ENCODE peak calls at places on chromosomes 3 and 15, in seven cellular contexts. One of them, this sample, is unnamed.

GRCh38 chr3:73868688-73869315 is 244.1 kb upstream of the PDZRN3 start:
- DNase-seq in left ventricle myocardium inferior: no peak
- DNase-seq in H9: no peak
- DNase-seq in uterus: peak
- DNase-seq in effector memory CD4-positive, alpha-beta T cell: no peak
- DNase-seq in neural progenitor cell: peak
- DNase-seq in substantia nigra: peak
- DNase-seq in this sample: no peak

GRCh38 chr3:167882057-167882667 is 146.6 kb downstream of the SERPINI1 start:
- DNase-seq in left ventricle myocardium inferior: no peak
- DNase-seq in H9: no peak
- DNase-seq in uterus: no peak
- DNase-seq in effector memory CD4-positive, alpha-beta T cell: no peak
- DNase-seq in neural progenitor cell: peak
- DNase-seq in substantia nigra: no peak
- DNase-seq in this sample: no peak

GRCh38 chr15:43912991-43913927 is 86.5 kb downstream of the WDR76 start:
- DNase-seq in left ventricle myocardium inferior: no peak
- DNase-seq in H9: no peak
- DNase-seq in uterus: peak
- DNase-seq in effector memory CD4-positive, alpha-beta T cell: no peak
- DNase-seq in neural progenitor cell: no peak
- DNase-seq in substantia nigra: peak
- DNase-seq in this sample: no peak

GRCh38 chr3:46867550-46867898 is 4.3 kb upstream of the MYL3 start:
- DNase-seq in left ventricle myocardium inferior: peak
- DNase-seq in H9: no peak
- DNase-seq in uterus: peak
- DNase-seq in effector memory CD4-positive, alpha-beta T cell: no peak
- DNase-seq in neural progenitor cell: no peak
- DNase-seq in substantia nigra: peak
- DNase-seq in this sample: peak

GRCh38 chr3:142724682-142725351 is 983 bp downstream of the TRPC1 start:
- DNase-seq in left ventricle myocardium inferior: peak
- DNase-seq in H9: peak
- DNase-seq in uterus: peak
- DNase-seq in effector memory CD4-positive, alpha-beta T cell: no peak
- DNase-seq in neural progenitor cell: peak
- DNase-seq in substantia nigra: peak
- DNase-seq in this sample: peak

GRCh38 chr3:138377804-138378203 is 29.4 kb downstream of the MRAS start:
- DNase-seq in left ventricle myocardium inferior: no peak
- DNase-seq in H9: no peak
- DNase-seq in uterus: no peak
- DNase-seq in effector memory CD4-positive, alpha-beta T cell: no peak
- DNase-seq in neural progenitor cell: no peak
- DNase-seq in substantia nigra: no peak
- DNase-seq in this sample: no peak

GRCh38 chr3:52554026-52554755 is 17.8 kb downstream of the UQCC5 start:
- DNase-seq in left ventricle myocardium inferior: no peak
- DNase-seq in H9: no peak
- DNase-seq in uterus: no peak
- DNase-seq in effector memory CD4-positive, alpha-beta T cell: no peak
- DNase-seq in neural progenitor cell: no peak
- DNase-seq in substantia nigra: no peak
- DNase-seq in this sample: no peak

GRCh38 chr3:186307594-186307993 is 54.4 kb downstream of the DGKG start:
- DNase-seq in left ventricle myocardium inferior: no peak
- DNase-seq in H9: no peak
- DNase-seq in uterus: no peak
- DNase-seq in effector memory CD4-positive, alpha-beta T cell: no peak
- DNase-seq in neural progenitor cell: peak
- DNase-seq in substantia nigra: no peak
- DNase-seq in this sample: no peak

GRCh38 chr3:79019137-79019923 is 748.5 kb downstream of the ROBO1 start:
- DNase-seq in left ventricle myocardium inferior: peak
- DNase-seq in H9: peak
- DNase-seq in uterus: peak
- DNase-seq in effector memory CD4-positive, alpha-beta T cell: no peak
- DNase-seq in neural progenitor cell: peak
- DNase-seq in substantia nigra: peak
- DNase-seq in this sample: peak

GRCh38 chr15:77815015-77815414 is 182.3 kb upstream of the LINGO1 start:
- DNase-seq in left ventricle myocardium inferior: no peak
- DNase-seq in H9: no peak
- DNase-seq in uterus: no peak
- DNase-seq in effector memory CD4-positive, alpha-beta T cell: no peak
- DNase-seq in neural progenitor cell: no peak
- DNase-seq in substantia nigra: no peak
- DNase-seq in this sample: no peak

GRCh38 chr3:45858809-45859543 is 17.1 kb upstream of the LZTFL1 start:
- DNase-seq in left ventricle myocardium inferior: no peak
- DNase-seq in H9: no peak
- DNase-seq in uterus: no peak
- DNase-seq in effector memory CD4-positive, alpha-beta T cell: no peak
- DNase-seq in neural progenitor cell: no peak
- DNase-seq in substantia nigra: no peak
- DNase-seq in this sample: no peak

GRCh38 chr3:56593455-56594158 is 36.6 kb downstream of the CCDC66 start:
- DNase-seq in left ventricle myocardium inferior: no peak
- DNase-seq in H9: no peak
- DNase-seq in uterus: no peak
- DNase-seq in effector memory CD4-positive, alpha-beta T cell: peak
- DNase-seq in neural progenitor cell: no peak
- DNase-seq in substantia nigra: no peak
- DNase-seq in this sample: no peak

GRCh38 chr3:53152316-53152715 is 8.7 kb upstream of the PRKCD start:
- DNase-seq in left ventricle myocardium inferior: no peak
- DNase-seq in H9: no peak
- DNase-seq in uterus: no peak
- DNase-seq in effector memory CD4-positive, alpha-beta T cell: no peak
- DNase-seq in neural progenitor cell: no peak
- DNase-seq in substantia nigra: no peak
- DNase-seq in this sample: no peak

GRCh38 chr3:184596233-184596632 is 34.6 kb downstream of the EPHB3 start:
- DNase-seq in left ventricle myocardium inferior: no peak
- DNase-seq in H9: no peak
- DNase-seq in uterus: no peak
- DNase-seq in effector memory CD4-positive, alpha-beta T cell: no peak
- DNase-seq in neural progenitor cell: no peak
- DNase-seq in substantia nigra: no peak
- DNase-seq in this sample: no peak

GRCh38 chr3:129992781-129993180 is 18.3 kb downstream of the TRH start:
- DNase-seq in left ventricle myocardium inferior: no peak
- DNase-seq in H9: peak
- DNase-seq in uterus: no peak
- DNase-seq in effector memory CD4-positive, alpha-beta T cell: no peak
- DNase-seq in neural progenitor cell: peak
- DNase-seq in substantia nigra: no peak
- DNase-seq in this sample: no peak

GRCh38 chr15:99550077-99550476 is 15.7 kb upstream of the MEF2A start:
- DNase-seq in left ventricle myocardium inferior: no peak
- DNase-seq in H9: no peak
- DNase-seq in uterus: no peak
- DNase-seq in effector memory CD4-positive, alpha-beta T cell: no peak
- DNase-seq in neural progenitor cell: no peak
- DNase-seq in substantia nigra: no peak
- DNase-seq in this sample: no peak

GRCh38 chr15:25858952-25859760 is 4.0 kb downstream of the ATP10A start:
- DNase-seq in left ventricle myocardium inferior: no peak
- DNase-seq in H9: no peak
- DNase-seq in uterus: no peak
- DNase-seq in effector memory CD4-positive, alpha-beta T cell: no peak
- DNase-seq in neural progenitor cell: no peak
- DNase-seq in substantia nigra: no peak
- DNase-seq in this sample: no peak

GRCh38 chr15:63238181-63238580 is 39.2 kb upstream of the APH1B start:
- DNase-seq in left ventricle myocardium inferior: no peak
- DNase-seq in H9: no peak
- DNase-seq in uterus: no peak
- DNase-seq in effector memory CD4-positive, alpha-beta T cell: no peak
- DNase-seq in neural progenitor cell: no peak
- DNase-seq in substantia nigra: no peak
- DNase-seq in this sample: no peak
- H3K27ac ChIP-seq in left ventricle myocardium inferior: peak
- H3K27ac ChIP-seq in H9: no peak
- H3K27ac ChIP-seq in uterus: no peak
- H3K27ac ChIP-seq in effector memory CD4-positive, alpha-beta T cell: no peak
- H3K27ac ChIP-seq in neural progenitor cell: no peak
- H3K27ac ChIP-seq in substantia nigra: no peak
- H3K27ac ChIP-seq in this sample: no peak

GRCh38 chr3:30341079-30341478 is 265.3 kb upstream of the TGFBR2 start:
- DNase-seq in left ventricle myocardium inferior: no peak
- DNase-seq in H9: no peak
- DNase-seq in uterus: no peak
- DNase-seq in effector memory CD4-positive, alpha-beta T cell: no peak
- DNase-seq in neural progenitor cell: no peak
- DNase-seq in substantia nigra: no peak
- DNase-seq in this sample: no peak

GRCh38 chr3:30342319-30343060 is 263.9 kb upstream of the TGFBR2 start:
- DNase-seq in left ventricle myocardium inferior: no peak
- DNase-seq in H9: no peak
- DNase-seq in uterus: peak
- DNase-seq in effector memory CD4-positive, alpha-beta T cell: no peak
- DNase-seq in neural progenitor cell: no peak
- DNase-seq in substantia nigra: no peak
- DNase-seq in this sample: peak

GRCh38 chr3:30343067-30343831 is 263.2 kb upstream of the TGFBR2 start:
- DNase-seq in left ventricle myocardium inferior: no peak
- DNase-seq in H9: no peak
- DNase-seq in uterus: no peak
- DNase-seq in effector memory CD4-positive, alpha-beta T cell: no peak
- DNase-seq in neural progenitor cell: no peak
- DNase-seq in substantia nigra: no peak
- DNase-seq in this sample: no peak

GRCh38 chr3:30340500-30340899 is 265.9 kb upstream of the TGFBR2 start:
- DNase-seq in left ventricle myocardium inferior: no peak
- DNase-seq in H9: no peak
- DNase-seq in uterus: no peak
- DNase-seq in effector memory CD4-positive, alpha-beta T cell: no peak
- DNase-seq in neural progenitor cell: no peak
- DNase-seq in substantia nigra: no peak
- DNase-seq in this sample: no peak

GRCh38 chr3:30341851-30342250 is 264.6 kb upstream of the TGFBR2 start:
- DNase-seq in left ventricle myocardium inferior: no peak
- DNase-seq in H9: no peak
- DNase-seq in uterus: no peak
- DNase-seq in effector memory CD4-positive, alpha-beta T cell: no peak
- DNase-seq in neural progenitor cell: no peak
- DNase-seq in substantia nigra: no peak
- DNase-seq in this sample: no peak
- H3K27ac ChIP-seq in left ventricle myocardium inferior: peak
- H3K27ac ChIP-seq in H9: no peak
- H3K27ac ChIP-seq in uterus: peak
- H3K27ac ChIP-seq in effector memory CD4-positive, alpha-beta T cell: no peak
- H3K27ac ChIP-seq in neural progenitor cell: no peak
- H3K27ac ChIP-seq in substantia nigra: no peak
- H3K27ac ChIP-seq in this sample: peak

GRCh38 chr15:48557335-48557734 is 88.2 kb downstream of the FBN1 start:
- DNase-seq in left ventricle myocardium inferior: peak
- DNase-seq in H9: no peak
- DNase-seq in uterus: no peak
- DNase-seq in effector memory CD4-positive, alpha-beta T cell: no peak
- DNase-seq in neural progenitor cell: no peak
- DNase-seq in substantia nigra: no peak
- DNase-seq in this sample: peak

GRCh38 chr15:48560321-48561051 is 85.0 kb downstream of the FBN1 start:
- DNase-seq in left ventricle myocardium inferior: no peak
- DNase-seq in H9: no peak
- DNase-seq in uterus: peak
- DNase-seq in effector memory CD4-positive, alpha-beta T cell: no peak
- DNase-seq in neural progenitor cell: no peak
- DNase-seq in substantia nigra: no peak
- DNase-seq in this sample: no peak

GRCh38 chr15:48555244-48555804 is 90.2 kb downstream of the FBN1 start:
- DNase-seq in left ventricle myocardium inferior: no peak
- DNase-seq in H9: no peak
- DNase-seq in uterus: no peak
- DNase-seq in effector memory CD4-positive, alpha-beta T cell: no peak
- DNase-seq in neural progenitor cell: no peak
- DNase-seq in substantia nigra: no peak
- DNase-seq in this sample: no peak

GRCh38 chr15:48556159-48556897 is 89.2 kb downstream of the FBN1 start:
- DNase-seq in left ventricle myocardium inferior: no peak
- DNase-seq in H9: no peak
- DNase-seq in uterus: no peak
- DNase-seq in effector memory CD4-positive, alpha-beta T cell: no peak
- DNase-seq in neural progenitor cell: no peak
- DNase-seq in substantia nigra: no peak
- DNase-seq in this sample: no peak

GRCh38 chr15:48559270-48559669 is 86.2 kb downstream of the FBN1 start:
- DNase-seq in left ventricle myocardium inferior: peak
- DNase-seq in H9: no peak
- DNase-seq in uterus: peak
- DNase-seq in effector memory CD4-positive, alpha-beta T cell: no peak
- DNase-seq in neural progenitor cell: peak
- DNase-seq in substantia nigra: no peak
- DNase-seq in this sample: no peak
- H3K27ac ChIP-seq in left ventricle myocardium inferior: peak
- H3K27ac ChIP-seq in H9: no peak
- H3K27ac ChIP-seq in uterus: peak
- H3K27ac ChIP-seq in effector memory CD4-positive, alpha-beta T cell: no peak
- H3K27ac ChIP-seq in neural progenitor cell: no peak
- H3K27ac ChIP-seq in substantia nigra: no peak
- H3K27ac ChIP-seq in this sample: no peak

GRCh38 chr3:123379041-123379830 is 69.7 kb downstream of the ADCY5 start:
- DNase-seq in left ventricle myocardium inferior: no peak
- DNase-seq in H9: no peak
- DNase-seq in uterus: no peak
- DNase-seq in effector memory CD4-positive, alpha-beta T cell: no peak
- DNase-seq in neural progenitor cell: no peak
- DNase-seq in substantia nigra: no peak
- DNase-seq in this sample: no peak
- H3K27ac ChIP-seq in left ventricle myocardium inferior: peak
- H3K27ac ChIP-seq in H9: no peak
- H3K27ac ChIP-seq in uterus: no peak
- H3K27ac ChIP-seq in effector memory CD4-positive, alpha-beta T cell: no peak
- H3K27ac ChIP-seq in neural progenitor cell: no peak
- H3K27ac ChIP-seq in substantia nigra: no peak
- H3K27ac ChIP-seq in this sample: no peak

GRCh38 chr3:156358232-156358631 is 196.7 kb downstream of the SSR3 start:
- DNase-seq in left ventricle myocardium inferior: no peak
- DNase-seq in H9: no peak
- DNase-seq in uterus: no peak
- DNase-seq in effector memory CD4-positive, alpha-beta T cell: no peak
- DNase-seq in neural progenitor cell: no peak
- DNase-seq in substantia nigra: no peak
- DNase-seq in this sample: no peak
- H3K27ac ChIP-seq in left ventricle myocardium inferior: no peak
- H3K27ac ChIP-seq in H9: no peak
- H3K27ac ChIP-seq in uterus: no peak
- H3K27ac ChIP-seq in effector memory CD4-positive, alpha-beta T cell: no peak
- H3K27ac ChIP-seq in neural progenitor cell: no peak
- H3K27ac ChIP-seq in substantia nigra: no peak
- H3K27ac ChIP-seq in this sample: no peak

DNA sequence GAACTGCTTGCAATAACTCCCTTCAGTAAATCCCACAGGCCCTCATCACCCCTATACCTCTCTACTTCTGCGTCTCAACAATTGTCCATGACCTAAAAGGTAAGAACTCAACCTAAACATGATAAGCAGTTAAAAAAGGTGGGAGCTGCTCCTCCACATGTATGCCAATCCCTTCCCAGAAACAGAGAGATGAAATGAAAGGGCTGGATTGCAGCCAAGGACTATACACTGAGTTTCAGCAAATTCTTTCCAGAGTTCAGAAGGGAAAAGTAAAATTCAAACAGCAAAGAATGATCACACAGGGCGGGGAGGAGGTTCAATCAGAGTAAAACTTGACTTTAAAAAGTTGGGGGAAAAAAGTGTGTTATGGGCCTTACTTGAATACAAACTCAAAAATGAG is 27.5 kb downstream of the PLOD2 start:
- DNase-seq in left ventricle myocardium inferior: no peak
- DNase-seq in H9: no peak
- DNase-seq in uterus: no peak
- DNase-seq in effector memory CD4-positive, alpha-beta T cell: no peak
- DNase-seq in neural progenitor cell: no peak
- DNase-seq in substantia nigra: no peak
- DNase-seq in this sample: no peak
- H3K27ac ChIP-seq in left ventricle myocardium inferior: no peak
- H3K27ac ChIP-seq in H9: no peak
- H3K27ac ChIP-seq in uterus: peak
- H3K27ac ChIP-seq in effector memory CD4-positive, alpha-beta T cell: no peak
- H3K27ac ChIP-seq in neural progenitor cell: no peak
- H3K27ac ChIP-seq in substantia nigra: no peak
- H3K27ac ChIP-seq in this sample: no peak